ENCODE peak calls at places on chromosome 5, in six cellular contexts. W, S, V, D, F and O are unnamed samples.

GRCh38 chr5:117299940-117300339 is 725.3 kb upstream of the SEMA6A start:
- DNase-seq in S (no peak), F (peak), D (no peak), V (no peak), W (no peak), O (no peak)

GRCh38 chr5:72066658-72067057 is 40.6 kb upstream of the MAP1B start:
- DNase-seq in W (peak), S (no peak), F (no peak), D (no peak), V (no peak), O (peak)

GRCh38 chr5:96229173-96229572 is 203.9 kb downstream of the PCSK1 start:
- DNase-seq in F (no peak), S (no peak), W (no peak), D (no peak), V (no peak), O (peak)

GRCh38 chr5:143606043-143606752 is 202.7 kb upstream of the NR3C1 start:
- DNase-seq in W (no peak), S (no peak), V (no peak), F (no peak), D (no peak), O (peak)

GRCh38 chr5:167839065-167839464 is 452.4 kb upstream of the WWC1 start:
- DNase-seq in D (no peak), W (no peak), S (no peak), V (no peak), F (no peak), O (no peak)

GRCh38 chr5:59599729-59600128 is 293.8 kb downstream of the PDE4D start:
- DNase-seq in W (no peak), F (no peak), D (no peak), S (no peak), V (no peak), O (no peak)

GRCh38 chr5:1026700-1027621 is 18.4 kb downstream of the NKD2 start:
- DNase-seq in F (no peak), S (no peak), W (no peak), V (no peak), D (peak), O (no peak)

GRCh38 chr5:147396070-147396469 is 113.8 kb downstream of the DPYSL3 start:
- DNase-seq in W (no peak), D (no peak), S (peak), V (no peak), F (no peak), O (no peak)

GRCh38 chr5:15547440-15547839 is 47.5 kb downstream of the FBXL7 start:
- DNase-seq in F (no peak), V (no peak), D (no peak), S (no peak), W (no peak), O (no peak)

GRCh38 chr5:171314728-171315385 is 5.8 kb downstream of the TLX3 start:
- DNase-seq in F (no peak), W (no peak), S (no peak), D (no peak), V (no peak), O (no peak)

GRCh38 chr5:80182802-80183645 is 72.8 kb downstream of the SERINC5 start:
- DNase-seq in W (no peak), V (no peak), S (no peak), F (no peak), D (no peak), O (no peak)

GRCh38 chr5:112574566-112574965 is 155.5 kb upstream of the EPB41L4A start:
- DNase-seq in S (no peak), D (no peak), V (no peak), W (no peak), F (no peak), O (no peak)

GRCh38 chr5:147949711-147950573 is 43.6 kb upstream of the C5orf46 start:
- DNase-seq in S (no peak), F (peak), W (peak), D (no peak), V (peak), O (peak)